ENCODE peak calls at places on chromosomes 13 and 19, in seven cellular contexts. R, Y, K, Q, U, T and J are unnamed samples.

GRCh38 chr13:48944221-48944620 is 31.5 kb upstream of the FNDC3A start:
- DNase-seq in R (no peak), Y (no peak), K (no peak), Q (no peak), U (no peak), T (no peak), J (no peak)

GRCh38 chr19:17289489-17289888 is 7.8 kb downstream of the ANKLE1 start:
- DNase-seq in R (peak), Y (no peak), K (peak), Q (peak), U (no peak), T (peak), J (peak)

GRCh38 chr13:40161931-40162330 is 504.5 kb downstream of the FOXO1 start:
- DNase-seq in R (no peak), Y (no peak), K (no peak), Q (no peak), U (no peak), T (no peak), J (no peak)

GRCh38 chr19:39796000-39796498 is 17.4 kb downstream of the LEUTX start:
- DNase-seq in R (no peak), Y (no peak), K (no peak), Q (no peak), U (no peak), T (no peak), J (no peak)

GRCh38 chr13:44120814-44121505 is 241.3 kb downstream of the LACC1 start:
- DNase-seq in R (no peak), Y (no peak), K (no peak), Q (no peak), U (no peak), T (no peak), J (no peak)

GRCh38 chr19:18777156-18777724 is 13.9 kb downstream of the COMP start:
- DNase-seq in R (no peak), Y (no peak), K (no peak), Q (no peak), U (no peak), T (no peak), J (no peak)

GRCh38 chr13:95251641-95252040 is 49.6 kb downstream of the ABCC4 start:
- DNase-seq in R (no peak), Y (no peak), K (no peak), Q (no peak), U (no peak), T (no peak), J (no peak)

GRCh38 chr13:59371229-59371628 is 792.5 kb downstream of the DIAPH3 start:
- DNase-seq in R (no peak), Y (no peak), K (no peak), Q (no peak), U (no peak), T (no peak), J (no peak)

GRCh38 chr19:37931941-37932655 is 25.1 kb downstream of the SIPA1L3 start:
- DNase-seq in R (peak), Y (no peak), K (no peak), Q (peak), U (peak), T (no peak), J (peak)

GRCh38 chr19:17420267-17420924 is 549 bp downstream of the MVB12A start:
- DNase-seq in R (peak), Y (no peak), K (peak), Q (no peak), U (no peak), T (peak), J (peak)

GRCh38 chr19:19321143-19321577 is 531 bp downstream of the MAU2 start:
- DNase-seq in R (peak), Y (no peak), K (peak), Q (no peak), U (peak), T (peak), J (no peak)

GRCh38 chr19:5951338-5951861 is 26.5 kb downstream of the RANBP3 start:
- DNase-seq in R (no peak), Y (no peak), K (no peak), Q (peak), U (no peak), T (no peak), J (no peak)

GRCh38 chr13:50079278-50080157 is 64.3 kb downstream of the KCNRG start:
- DNase-seq in R (no peak), Y (no peak), K (no peak), Q (no peak), U (no peak), T (no peak), J (no peak)

DNA sequence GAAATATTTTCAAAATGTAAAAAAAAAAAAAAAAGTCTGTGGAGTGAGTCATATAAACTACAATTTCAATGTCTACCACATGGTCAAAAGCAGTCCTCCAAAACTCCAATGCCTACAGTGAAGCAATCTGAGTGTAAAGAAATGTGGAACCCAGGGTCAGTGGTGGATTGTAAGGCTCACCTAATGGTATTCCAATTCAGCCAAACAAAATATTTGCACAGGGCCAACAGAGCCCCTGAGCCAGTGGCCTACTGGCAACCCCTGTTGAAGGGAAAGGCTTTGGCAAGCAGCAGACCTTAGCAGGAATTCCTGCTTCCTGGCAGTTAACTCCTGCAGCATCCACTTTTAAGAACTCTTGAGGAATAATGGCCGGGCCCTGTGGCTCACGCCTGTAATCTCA is 3.4 kb downstream of the DNMT1 start:
- DNase-seq in R (no peak), Y (no peak), K (no peak), Q (no peak), U (peak), T (no peak), J (no peak)
- TF ChIP-seq POLR2AphosphoS5 in R (no peak), Y (no peak), K (no peak), Q (no peak), U (no peak), T (no peak), J (no peak)

GRCh38 chr19:43956827-43957226 is 5.8 kb downstream of the ZNF221 start:
- DNase-seq in R (no peak), Y (no peak), K (no peak), Q (no peak), U (no peak), T (no peak), J (no peak)

GRCh38 chr19:43960411-43960810 is 9.4 kb downstream of the ZNF221 start:
- DNase-seq in R (no peak), Y (no peak), K (no peak), Q (no peak), U (no peak), T (no peak), J (no peak)

DNA sequence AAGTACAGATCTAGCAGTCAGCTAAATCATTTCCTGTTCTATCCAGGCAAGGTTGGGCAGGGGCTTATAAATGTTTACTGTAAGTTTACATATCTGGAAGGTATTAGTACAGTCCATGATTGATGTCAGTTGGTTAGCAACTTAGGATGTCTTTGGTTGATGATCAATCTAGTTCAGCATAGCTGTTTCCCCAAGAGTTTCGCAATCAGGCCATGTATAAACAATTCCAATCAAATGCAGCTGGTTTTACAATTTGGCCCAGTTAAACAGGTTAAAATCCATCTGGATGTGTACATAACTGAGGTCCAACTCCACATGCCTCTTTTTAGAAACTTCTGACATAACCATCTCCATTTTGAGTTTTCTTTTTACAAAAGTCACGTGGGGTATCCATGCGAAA is 6.9 kb downstream of the ZNF221 start:
- DNase-seq in R (no peak), Y (no peak), K (no peak), Q (no peak), U (peak), T (no peak), J (no peak)
- TF ChIP-seq TAF1 in R (no peak), Y (no peak), K (no peak), Q (no peak), U (no peak), T (no peak), J (no peak)

DNA sequence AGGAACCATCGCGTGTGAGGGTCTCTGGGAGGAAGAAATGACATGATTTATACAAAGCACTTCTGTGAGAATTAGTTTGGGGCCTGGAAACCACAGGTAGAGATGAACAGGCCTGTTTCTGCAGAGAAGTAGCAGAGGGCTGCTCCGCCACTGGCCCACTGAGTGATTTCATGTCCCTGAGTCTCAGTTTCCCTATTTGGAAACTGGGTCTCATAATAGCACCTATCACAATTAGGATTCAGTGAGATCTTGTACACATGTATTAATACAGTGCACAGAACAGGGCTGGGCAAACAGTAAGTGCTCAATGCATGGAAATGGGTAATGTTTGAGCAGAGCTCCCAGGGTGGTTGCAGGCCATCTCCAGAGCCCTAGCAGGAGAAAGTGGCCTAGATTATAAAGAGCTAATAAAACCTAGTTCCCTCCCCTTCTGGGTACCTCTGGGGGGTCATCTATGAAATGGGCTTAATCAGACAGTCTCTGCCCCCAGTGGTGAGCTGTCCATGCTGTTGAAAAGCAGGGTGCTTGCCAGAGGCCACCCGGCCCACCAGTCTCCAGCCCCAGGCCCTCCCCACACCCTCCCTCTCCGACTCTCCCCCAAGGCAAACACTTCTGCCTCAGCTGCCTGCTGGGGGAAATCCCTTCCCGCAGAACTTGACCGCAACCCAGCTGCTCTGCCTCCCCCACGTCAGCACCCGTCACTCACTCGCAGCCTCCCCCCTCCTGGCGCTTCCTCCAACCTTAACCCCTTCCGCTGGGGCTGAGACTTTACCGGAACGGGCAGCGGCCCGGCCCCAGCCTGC is 4.5 kb downstream of the BCL3 start:
- DNase-seq in R (peak), Y (peak), K (peak), Q (peak), U (peak), T (peak), J (peak)
- TF ChIP-seq POLR2AphosphoS5 in R (no peak), Y (peak), K (peak), Q (peak), U (no peak), T (peak), J (peak)

GRCh38 chr19:858284-858683 is 1.2 kb upstream of the CFD start:
- DNase-seq in R (no peak), Y (no peak), K (no peak), Q (no peak), U (no peak), T (no peak), J (no peak)

GRCh38 chr19:861099-861755 is 1.8 kb downstream of the CFD start:
- DNase-seq in R (no peak), Y (no peak), K (no peak), Q (no peak), U (no peak), T (no peak), J (no peak)

GRCh38 chr19:860481-861098 is 1.1 kb downstream of the CFD start:
- DNase-seq in R (no peak), Y (no peak), K (peak), Q (peak), U (peak), T (peak), J (no peak)

GRCh38 chr19:861756-862528 is 2.5 kb downstream of the CFD start:
- DNase-seq in R (peak), Y (no peak), K (peak), Q (no peak), U (peak), T (peak), J (peak)

GRCh38 chr19:858868-859843 is at the start of gene CFD:
- DNase-seq in R (no peak), Y (no peak), K (peak), Q (no peak), U (no peak), T (no peak), J (no peak)
- TF ChIP-seq TAF1 in R (no peak), Y (no peak), K (no peak), Q (no peak), U (peak), T (no peak), J (no peak)